ENCODE peak calls at places on chromosomes 16 and 17, in seven cellular contexts. One of them, this sample, is unnamed.

GRCh38 chr16:48911700-48912099 is 301.7 kb upstream of the N4BP1 start:
- DNase-seq in CD4-positive, alpha-beta T cell: no peak
- DNase-seq in sciatic nerve: no peak
- DNase-seq in activated naive CD4-positive, alpha-beta T cell treated with anti-CD3 and anti-CD28 coated beads, Interleukin-2, amount 50 U/mL, for 16 hours: no peak
- DNase-seq in globus pallidus: no peak
- DNase-seq in activated T-cell treated with anti-CD3 and anti-CD28 coated beads, Interleukin-2, amount 50 U/mL, for 4 hours: no peak
- DNase-seq in GM04504: no peak
- DNase-seq in this sample: no peak

GRCh38 chr16:58582971-58583765 is 46.5 kb downstream of the CNOT1 start:
- DNase-seq in globus pallidus: no peak
- DNase-seq in GM04504: no peak
- DNase-seq in CD4-positive, alpha-beta T cell: no peak
- DNase-seq in activated naive CD4-positive, alpha-beta T cell treated with anti-CD3 and anti-CD28 coated beads, Interleukin-2, amount 50 U/mL, for 16 hours: no peak
- DNase-seq in activated T-cell treated with anti-CD3 and anti-CD28 coated beads, Interleukin-2, amount 50 U/mL, for 4 hours: no peak
- DNase-seq in sciatic nerve: no peak
- DNase-seq in this sample: no peak

GRCh38 chr17:32927724-32928526 is at the start of gene TMEM98:
- DNase-seq in sciatic nerve: no peak
- DNase-seq in activated naive CD4-positive, alpha-beta T cell treated with anti-CD3 and anti-CD28 coated beads, Interleukin-2, amount 50 U/mL, for 16 hours: no peak
- DNase-seq in activated T-cell treated with anti-CD3 and anti-CD28 coated beads, Interleukin-2, amount 50 U/mL, for 4 hours: no peak
- DNase-seq in CD4-positive, alpha-beta T cell: no peak
- DNase-seq in globus pallidus: peak
- DNase-seq in GM04504: no peak
- DNase-seq in this sample: no peak

GRCh38 chr16:24876231-24876630 is 30.5 kb downstream of the SLC5A11 start:
- DNase-seq in sciatic nerve: no peak
- DNase-seq in CD4-positive, alpha-beta T cell: no peak
- DNase-seq in activated naive CD4-positive, alpha-beta T cell treated with anti-CD3 and anti-CD28 coated beads, Interleukin-2, amount 50 U/mL, for 16 hours: no peak
- DNase-seq in globus pallidus: peak
- DNase-seq in activated T-cell treated with anti-CD3 and anti-CD28 coated beads, Interleukin-2, amount 50 U/mL, for 4 hours: no peak
- DNase-seq in GM04504: no peak
- DNase-seq in this sample: no peak

GRCh38 chr17:263271-263670 is 81.8 kb upstream of the DOC2B start:
- DNase-seq in activated T-cell treated with anti-CD3 and anti-CD28 coated beads, Interleukin-2, amount 50 U/mL, for 4 hours: no peak
- DNase-seq in activated naive CD4-positive, alpha-beta T cell treated with anti-CD3 and anti-CD28 coated beads, Interleukin-2, amount 50 U/mL, for 16 hours: no peak
- DNase-seq in globus pallidus: no peak
- DNase-seq in GM04504: no peak
- DNase-seq in sciatic nerve: peak
- DNase-seq in CD4-positive, alpha-beta T cell: no peak
- DNase-seq in this sample: no peak

GRCh38 chr17:48016112-48016511 is 21.5 kb downstream of the COPZ2 start:
- DNase-seq in GM04504: no peak
- DNase-seq in CD4-positive, alpha-beta T cell: no peak
- DNase-seq in activated T-cell treated with anti-CD3 and anti-CD28 coated beads, Interleukin-2, amount 50 U/mL, for 4 hours: no peak
- DNase-seq in sciatic nerve: no peak
- DNase-seq in globus pallidus: no peak
- DNase-seq in activated naive CD4-positive, alpha-beta T cell treated with anti-CD3 and anti-CD28 coated beads, Interleukin-2, amount 50 U/mL, for 16 hours: no peak
- DNase-seq in this sample: no peak

GRCh38 chr17:62562656-62563055 is 64.8 kb upstream of the MRC2 start:
- DNase-seq in globus pallidus: no peak
- DNase-seq in activated naive CD4-positive, alpha-beta T cell treated with anti-CD3 and anti-CD28 coated beads, Interleukin-2, amount 50 U/mL, for 16 hours: no peak
- DNase-seq in activated T-cell treated with anti-CD3 and anti-CD28 coated beads, Interleukin-2, amount 50 U/mL, for 4 hours: no peak
- DNase-seq in GM04504: no peak
- DNase-seq in sciatic nerve: no peak
- DNase-seq in CD4-positive, alpha-beta T cell: no peak
- DNase-seq in this sample: no peak

GRCh38 chr16:30185141-30185682 is 1.8 kb downstream of the CORO1A start:
- DNase-seq in activated T-cell treated with anti-CD3 and anti-CD28 coated beads, Interleukin-2, amount 50 U/mL, for 4 hours: peak
- DNase-seq in GM04504: no peak
- DNase-seq in sciatic nerve: no peak
- DNase-seq in CD4-positive, alpha-beta T cell: peak
- DNase-seq in globus pallidus: no peak
- DNase-seq in activated naive CD4-positive, alpha-beta T cell treated with anti-CD3 and anti-CD28 coated beads, Interleukin-2, amount 50 U/mL, for 16 hours: peak
- DNase-seq in this sample: peak

GRCh38 chr16:68948230-68948910 is 105.0 kb downstream of the TANGO6 start:
- DNase-seq in sciatic nerve: no peak
- DNase-seq in activated naive CD4-positive, alpha-beta T cell treated with anti-CD3 and anti-CD28 coated beads, Interleukin-2, amount 50 U/mL, for 16 hours: no peak
- DNase-seq in GM04504: no peak
- DNase-seq in globus pallidus: no peak
- DNase-seq in activated T-cell treated with anti-CD3 and anti-CD28 coated beads, Interleukin-2, amount 50 U/mL, for 4 hours: no peak
- DNase-seq in CD4-positive, alpha-beta T cell: no peak
- DNase-seq in this sample: no peak

GRCh38 chr16:30602595-30603277 is 7.5 kb downstream of the ZNF689 start:
- DNase-seq in sciatic nerve: no peak
- DNase-seq in activated T-cell treated with anti-CD3 and anti-CD28 coated beads, Interleukin-2, amount 50 U/mL, for 4 hours: no peak
- DNase-seq in CD4-positive, alpha-beta T cell: no peak
- DNase-seq in GM04504: no peak
- DNase-seq in activated naive CD4-positive, alpha-beta T cell treated with anti-CD3 and anti-CD28 coated beads, Interleukin-2, amount 50 U/mL, for 16 hours: no peak
- DNase-seq in globus pallidus: peak
- DNase-seq in this sample: no peak

GRCh38 chr17:32206816-32207215 is 58.8 kb upstream of the RHBDL3 start:
- DNase-seq in activated naive CD4-positive, alpha-beta T cell treated with anti-CD3 and anti-CD28 coated beads, Interleukin-2, amount 50 U/mL, for 16 hours: no peak
- DNase-seq in CD4-positive, alpha-beta T cell: no peak
- DNase-seq in GM04504: no peak
- DNase-seq in activated T-cell treated with anti-CD3 and anti-CD28 coated beads, Interleukin-2, amount 50 U/mL, for 4 hours: no peak
- DNase-seq in sciatic nerve: no peak
- DNase-seq in globus pallidus: no peak
- DNase-seq in this sample: no peak

GRCh38 chr17:32780721-32781120 is 96.2 kb downstream of the MYO1D start:
- DNase-seq in GM04504: no peak
- DNase-seq in activated T-cell treated with anti-CD3 and anti-CD28 coated beads, Interleukin-2, amount 50 U/mL, for 4 hours: no peak
- DNase-seq in CD4-positive, alpha-beta T cell: no peak
- DNase-seq in globus pallidus: no peak
- DNase-seq in activated naive CD4-positive, alpha-beta T cell treated with anti-CD3 and anti-CD28 coated beads, Interleukin-2, amount 50 U/mL, for 16 hours: no peak
- DNase-seq in sciatic nerve: no peak
- DNase-seq in this sample: no peak

GRCh38 chr16:56673916-56674315 is 4.3 kb downstream of the MT1H start:
- DNase-seq in GM04504: no peak
- DNase-seq in activated naive CD4-positive, alpha-beta T cell treated with anti-CD3 and anti-CD28 coated beads, Interleukin-2, amount 50 U/mL, for 16 hours: no peak
- DNase-seq in globus pallidus: no peak
- DNase-seq in CD4-positive, alpha-beta T cell: peak
- DNase-seq in activated T-cell treated with anti-CD3 and anti-CD28 coated beads, Interleukin-2, amount 50 U/mL, for 4 hours: no peak
- DNase-seq in sciatic nerve: no peak
- DNase-seq in this sample: no peak

GRCh38 chr17:36482611-36483504 is 3.6 kb upstream of the ZNHIT3 start:
- DNase-seq in GM04504: peak
- DNase-seq in activated naive CD4-positive, alpha-beta T cell treated with anti-CD3 and anti-CD28 coated beads, Interleukin-2, amount 50 U/mL, for 16 hours: peak
- DNase-seq in sciatic nerve: peak
- DNase-seq in globus pallidus: peak
- DNase-seq in activated T-cell treated with anti-CD3 and anti-CD28 coated beads, Interleukin-2, amount 50 U/mL, for 4 hours: peak
- DNase-seq in CD4-positive, alpha-beta T cell: peak
- DNase-seq in this sample: peak

GRCh38 chr16:19005561-19006445 is 22.1 kb downstream of the TMC7 start:
- DNase-seq in globus pallidus: peak
- DNase-seq in activated naive CD4-positive, alpha-beta T cell treated with anti-CD3 and anti-CD28 coated beads, Interleukin-2, amount 50 U/mL, for 16 hours: no peak
- DNase-seq in GM04504: no peak
- DNase-seq in CD4-positive, alpha-beta T cell: no peak
- DNase-seq in sciatic nerve: peak
- DNase-seq in activated T-cell treated with anti-CD3 and anti-CD28 coated beads, Interleukin-2, amount 50 U/mL, for 4 hours: no peak
- DNase-seq in this sample: no peak

GRCh38 chr17:75637143-75637538 is 3.9 kb downstream of the SMIM5 start:
- DNase-seq in CD4-positive, alpha-beta T cell: no peak
- DNase-seq in sciatic nerve: no peak
- DNase-seq in globus pallidus: peak
- DNase-seq in activated T-cell treated with anti-CD3 and anti-CD28 coated beads, Interleukin-2, amount 50 U/mL, for 4 hours: no peak
- DNase-seq in activated naive CD4-positive, alpha-beta T cell treated with anti-CD3 and anti-CD28 coated beads, Interleukin-2, amount 50 U/mL, for 16 hours: no peak
- DNase-seq in GM04504: no peak
- DNase-seq in this sample: no peak

GRCh38 chr16:19883296-19883951 is 1.2 kb downstream of the GPRC5B start:
- DNase-seq in GM04504: no peak
- DNase-seq in activated naive CD4-positive, alpha-beta T cell treated with anti-CD3 and anti-CD28 coated beads, Interleukin-2, amount 50 U/mL, for 16 hours: peak
- DNase-seq in activated T-cell treated with anti-CD3 and anti-CD28 coated beads, Interleukin-2, amount 50 U/mL, for 4 hours: no peak
- DNase-seq in sciatic nerve: peak
- DNase-seq in globus pallidus: peak
- DNase-seq in CD4-positive, alpha-beta T cell: no peak
- DNase-seq in this sample: no peak

GRCh38 chr17:41917192-41917591 is 1.6 kb downstream of the ACLY start:
- DNase-seq in activated naive CD4-positive, alpha-beta T cell treated with anti-CD3 and anti-CD28 coated beads, Interleukin-2, amount 50 U/mL, for 16 hours: no peak
- DNase-seq in sciatic nerve: no peak
- DNase-seq in GM04504: peak
- DNase-seq in globus pallidus: no peak
- DNase-seq in activated T-cell treated with anti-CD3 and anti-CD28 coated beads, Interleukin-2, amount 50 U/mL, for 4 hours: no peak
- DNase-seq in CD4-positive, alpha-beta T cell: no peak
- DNase-seq in this sample: no peak

GRCh38 chr17:72388765-72389473 is 268.1 kb downstream of the SOX9 start:
- DNase-seq in GM04504: no peak
- DNase-seq in globus pallidus: no peak
- DNase-seq in activated naive CD4-positive, alpha-beta T cell treated with anti-CD3 and anti-CD28 coated beads, Interleukin-2, amount 50 U/mL, for 16 hours: no peak
- DNase-seq in activated T-cell treated with anti-CD3 and anti-CD28 coated beads, Interleukin-2, amount 50 U/mL, for 4 hours: no peak
- DNase-seq in sciatic nerve: no peak
- DNase-seq in CD4-positive, alpha-beta T cell: no peak
- DNase-seq in this sample: no peak

GRCh38 chr17:68356520-68356919 is 65.2 kb downstream of the ARSG start:
- DNase-seq in activated T-cell treated with anti-CD3 and anti-CD28 coated beads, Interleukin-2, amount 50 U/mL, for 4 hours: peak
- DNase-seq in activated naive CD4-positive, alpha-beta T cell treated with anti-CD3 and anti-CD28 coated beads, Interleukin-2, amount 50 U/mL, for 16 hours: peak
- DNase-seq in sciatic nerve: no peak
- DNase-seq in CD4-positive, alpha-beta T cell: peak
- DNase-seq in GM04504: no peak
- DNase-seq in globus pallidus: no peak
- DNase-seq in this sample: peak

GRCh38 chr17:63395075-63395815 is 50.9 kb downstream of the CYB561 start:
- DNase-seq in CD4-positive, alpha-beta T cell: no peak
- DNase-seq in activated T-cell treated with anti-CD3 and anti-CD28 coated beads, Interleukin-2, amount 50 U/mL, for 4 hours: no peak
- DNase-seq in sciatic nerve: no peak
- DNase-seq in activated naive CD4-positive, alpha-beta T cell treated with anti-CD3 and anti-CD28 coated beads, Interleukin-2, amount 50 U/mL, for 16 hours: no peak
- DNase-seq in globus pallidus: no peak
- DNase-seq in GM04504: peak
- DNase-seq in this sample: no peak

GRCh38 chr17:15742051-15742795 is 10.1 kb downstream of the TBC1D26 start:
- DNase-seq in activated T-cell treated with anti-CD3 and anti-CD28 coated beads, Interleukin-2, amount 50 U/mL, for 4 hours: no peak
- DNase-seq in CD4-positive, alpha-beta T cell: no peak
- DNase-seq in activated naive CD4-positive, alpha-beta T cell treated with anti-CD3 and anti-CD28 coated beads, Interleukin-2, amount 50 U/mL, for 16 hours: no peak
- DNase-seq in GM04504: no peak
- DNase-seq in globus pallidus: no peak
- DNase-seq in sciatic nerve: no peak
- DNase-seq in this sample: no peak

GRCh38 chr16:90001761-90002503 is 17.3 kb downstream of the DBNDD1 start:
- DNase-seq in CD4-positive, alpha-beta T cell: no peak
- DNase-seq in GM04504: no peak
- DNase-seq in activated naive CD4-positive, alpha-beta T cell treated with anti-CD3 and anti-CD28 coated beads, Interleukin-2, amount 50 U/mL, for 16 hours: no peak
- DNase-seq in globus pallidus: peak
- DNase-seq in sciatic nerve: no peak
- DNase-seq in activated T-cell treated with anti-CD3 and anti-CD28 coated beads, Interleukin-2, amount 50 U/mL, for 4 hours: no peak
- DNase-seq in this sample: no peak

GRCh38 chr16:88639231-88640038 is 1.1 kb downstream of the IL17C start:
- DNase-seq in globus pallidus: no peak
- DNase-seq in sciatic nerve: no peak
- DNase-seq in activated T-cell treated with anti-CD3 and anti-CD28 coated beads, Interleukin-2, amount 50 U/mL, for 4 hours: no peak
- DNase-seq in GM04504: no peak
- DNase-seq in CD4-positive, alpha-beta T cell: no peak
- DNase-seq in activated naive CD4-positive, alpha-beta T cell treated with anti-CD3 and anti-CD28 coated beads, Interleukin-2, amount 50 U/mL, for 16 hours: no peak
- DNase-seq in this sample: no peak

GRCh38 chr17:8442310-8442709 is 6.6 kb downstream of the NDEL1 start:
- DNase-seq in activated T-cell treated with anti-CD3 and anti-CD28 coated beads, Interleukin-2, amount 50 U/mL, for 4 hours: no peak
- DNase-seq in sciatic nerve: no peak
- DNase-seq in activated naive CD4-positive, alpha-beta T cell treated with anti-CD3 and anti-CD28 coated beads, Interleukin-2, amount 50 U/mL, for 16 hours: no peak
- DNase-seq in globus pallidus: no peak
- DNase-seq in GM04504: no peak
- DNase-seq in CD4-positive, alpha-beta T cell: no peak
- DNase-seq in this sample: no peak

GRCh38 chr17:74083321-74083720 is 120.2 kb upstream of the RPL38 start:
- DNase-seq in GM04504: no peak
- DNase-seq in activated T-cell treated with anti-CD3 and anti-CD28 coated beads, Interleukin-2, amount 50 U/mL, for 4 hours: no peak
- DNase-seq in globus pallidus: no peak
- DNase-seq in activated naive CD4-positive, alpha-beta T cell treated with anti-CD3 and anti-CD28 coated beads, Interleukin-2, amount 50 U/mL, for 16 hours: no peak
- DNase-seq in sciatic nerve: no peak
- DNase-seq in CD4-positive, alpha-beta T cell: no peak
- DNase-seq in this sample: no peak

GRCh38 chr17:78378225-78379133 is at the start of gene PGS1:
- DNase-seq in GM04504: no peak
- DNase-seq in sciatic nerve: peak
- DNase-seq in activated T-cell treated with anti-CD3 and anti-CD28 coated beads, Interleukin-2, amount 50 U/mL, for 4 hours: peak
- DNase-seq in globus pallidus: peak
- DNase-seq in CD4-positive, alpha-beta T cell: peak
- DNase-seq in activated naive CD4-positive, alpha-beta T cell treated with anti-CD3 and anti-CD28 coated beads, Interleukin-2, amount 50 U/mL, for 16 hours: peak
- DNase-seq in this sample: peak

GRCh38 chr16:63749256-63749655 is 1372.6 kb downstream of the CDH11 start:
- DNase-seq in globus pallidus: no peak
- DNase-seq in sciatic nerve: no peak
- DNase-seq in CD4-positive, alpha-beta T cell: no peak
- DNase-seq in GM04504: no peak
- DNase-seq in activated naive CD4-positive, alpha-beta T cell treated with anti-CD3 and anti-CD28 coated beads, Interleukin-2, amount 50 U/mL, for 16 hours: no peak
- DNase-seq in activated T-cell treated with anti-CD3 and anti-CD28 coated beads, Interleukin-2, amount 50 U/mL, for 4 hours: no peak
- DNase-seq in this sample: no peak

GRCh38 chr16:67987460-67988160 is 7.3 kb upstream of the DPEP3 start:
- DNase-seq in GM04504: no peak
- DNase-seq in globus pallidus: peak
- DNase-seq in activated T-cell treated with anti-CD3 and anti-CD28 coated beads, Interleukin-2, amount 50 U/mL, for 4 hours: no peak
- DNase-seq in sciatic nerve: no peak
- DNase-seq in activated naive CD4-positive, alpha-beta T cell treated with anti-CD3 and anti-CD28 coated beads, Interleukin-2, amount 50 U/mL, for 16 hours: no peak
- DNase-seq in CD4-positive, alpha-beta T cell: no peak
- DNase-seq in this sample: no peak

GRCh38 chr17:28395426-28395825 is 10.6 kb downstream of the SLC46A1 start:
- DNase-seq in sciatic nerve: no peak
- DNase-seq in CD4-positive, alpha-beta T cell: no peak
- DNase-seq in activated T-cell treated with anti-CD3 and anti-CD28 coated beads, Interleukin-2, amount 50 U/mL, for 4 hours: no peak
- DNase-seq in GM04504: no peak
- DNase-seq in globus pallidus: no peak
- DNase-seq in activated naive CD4-positive, alpha-beta T cell treated with anti-CD3 and anti-CD28 coated beads, Interleukin-2, amount 50 U/mL, for 16 hours: no peak
- DNase-seq in this sample: no peak

GRCh38 chr17:882827-883585 is 96.6 kb downstream of the NXN start:
- DNase-seq in activated naive CD4-positive, alpha-beta T cell treated with anti-CD3 and anti-CD28 coated beads, Interleukin-2, amount 50 U/mL, for 16 hours: no peak
- DNase-seq in GM04504: no peak
- DNase-seq in globus pallidus: no peak
- DNase-seq in sciatic nerve: peak
- DNase-seq in CD4-positive, alpha-beta T cell: no peak
- DNase-seq in activated T-cell treated with anti-CD3 and anti-CD28 coated beads, Interleukin-2, amount 50 U/mL, for 4 hours: no peak
- DNase-seq in this sample: no peak

GRCh38 chr17:50129946-50130777 is at the start of gene SAMD14:
- DNase-seq in GM04504: no peak
- DNase-seq in activated naive CD4-positive, alpha-beta T cell treated with anti-CD3 and anti-CD28 coated beads, Interleukin-2, amount 50 U/mL, for 16 hours: peak
- DNase-seq in activated T-cell treated with anti-CD3 and anti-CD28 coated beads, Interleukin-2, amount 50 U/mL, for 4 hours: peak
- DNase-seq in sciatic nerve: peak
- DNase-seq in globus pallidus: no peak
- DNase-seq in CD4-positive, alpha-beta T cell: no peak
- DNase-seq in this sample: peak

GRCh38 chr17:42387663-42388380 is 420 bp downstream of the STAT3 start:
- DNase-seq in sciatic nerve: peak
- DNase-seq in activated naive CD4-positive, alpha-beta T cell treated with anti-CD3 and anti-CD28 coated beads, Interleukin-2, amount 50 U/mL, for 16 hours: peak
- DNase-seq in GM04504: no peak
- DNase-seq in globus pallidus: no peak
- DNase-seq in activated T-cell treated with anti-CD3 and anti-CD28 coated beads, Interleukin-2, amount 50 U/mL, for 4 hours: no peak
- DNase-seq in CD4-positive, alpha-beta T cell: peak
- DNase-seq in this sample: peak

GRCh38 chr16:84947996-84948854 is 63.1 kb downstream of the ZDHHC7 start:
- DNase-seq in globus pallidus: no peak
- DNase-seq in sciatic nerve: no peak
- DNase-seq in GM04504: no peak
- DNase-seq in activated T-cell treated with anti-CD3 and anti-CD28 coated beads, Interleukin-2, amount 50 U/mL, for 4 hours: no peak
- DNase-seq in activated naive CD4-positive, alpha-beta T cell treated with anti-CD3 and anti-CD28 coated beads, Interleukin-2, amount 50 U/mL, for 16 hours: no peak
- DNase-seq in CD4-positive, alpha-beta T cell: no peak
- DNase-seq in this sample: no peak

This sample was measured in T-helper 9 cell.